ENCODE peak calls at places on chromosomes 3 and 15, in four cellular contexts. One of them, this sample, is unnamed.

GRCh38 chr3:179558742-179559364 is 3.9 kb upstream of the ACTL6A start:
- DNase-seq in progenitor cell of endocrine pancreas: peak
- DNase-seq in spleen: peak
- DNase-seq in WERI-Rb-1: peak
- DNase-seq in this sample: peak

GRCh38 chr15:23035964-23036566 is 3.3 kb downstream of the TUBGCP5 start:
- DNase-seq in WERI-Rb-1: peak
- DNase-seq in progenitor cell of endocrine pancreas: peak
- DNase-seq in spleen: no peak
- DNase-seq in this sample: peak

GRCh38 chr3:100063929-100064461 is 50.3 kb downstream of the FILIP1L start:
- DNase-seq in WERI-Rb-1: no peak
- DNase-seq in spleen: no peak
- DNase-seq in progenitor cell of endocrine pancreas: no peak
- DNase-seq in this sample: no peak

GRCh38 chr15:32844118-32844711 is 126.4 kb downstream of the GREM1 start:
- DNase-seq in progenitor cell of endocrine pancreas: no peak
- DNase-seq in WERI-Rb-1: peak
- DNase-seq in spleen: no peak
- DNase-seq in this sample: no peak

GRCh38 chr3:155018621-155019330 is 61.3 kb upstream of the MME start:
- DNase-seq in spleen: no peak
- DNase-seq in progenitor cell of endocrine pancreas: no peak
- DNase-seq in WERI-Rb-1: no peak
- DNase-seq in this sample: no peak

GRCh38 chr15:95929232-95929846 is 401.2 kb upstream of the NR2F2 start:
- DNase-seq in WERI-Rb-1: no peak
- DNase-seq in spleen: no peak
- DNase-seq in progenitor cell of endocrine pancreas: no peak
- DNase-seq in this sample: no peak

GRCh38 chr15:62894322-62895085 is 148.0 kb upstream of the TPM1 start:
- DNase-seq in spleen: no peak
- DNase-seq in progenitor cell of endocrine pancreas: no peak
- DNase-seq in WERI-Rb-1: no peak
- DNase-seq in this sample: no peak

GRCh38 chr15:51312754-51313390 is 25.5 kb downstream of the CYP19A1 start:
- DNase-seq in spleen: no peak
- DNase-seq in WERI-Rb-1: no peak
- DNase-seq in progenitor cell of endocrine pancreas: no peak
- DNase-seq in this sample: no peak

GRCh38 chr3:29889230-29889629 is 608.4 kb downstream of the RBMS3 start:
- DNase-seq in spleen: no peak
- DNase-seq in progenitor cell of endocrine pancreas: no peak
- DNase-seq in WERI-Rb-1: no peak
- DNase-seq in this sample: no peak

GRCh38 chr3:43072361-43072760 is 33.5 kb downstream of the POMGNT2 start:
- DNase-seq in spleen: no peak
- DNase-seq in progenitor cell of endocrine pancreas: no peak
- DNase-seq in WERI-Rb-1: no peak
- DNase-seq in this sample: no peak

GRCh38 chr15:96361309-96362000 is 31.0 kb downstream of the NR2F2 start:
- DNase-seq in WERI-Rb-1: no peak
- DNase-seq in spleen: no peak
- DNase-seq in progenitor cell of endocrine pancreas: no peak
- DNase-seq in this sample: no peak

GRCh38 chr3:26920579-26920978 is 298.0 kb downstream of the LRRC3B start:
- DNase-seq in progenitor cell of endocrine pancreas: no peak
- DNase-seq in spleen: no peak
- DNase-seq in WERI-Rb-1: no peak
- DNase-seq in this sample: no peak

GRCh38 chr15:89087066-89087829 is 1.0 kb upstream of the ABHD2 start:
- DNase-seq in spleen: no peak
- DNase-seq in WERI-Rb-1: no peak
- DNase-seq in progenitor cell of endocrine pancreas: no peak
- DNase-seq in this sample: no peak

GRCh38 chr3:126337980-126338651 is 19.1 kb downstream of the KLF15 start:
- DNase-seq in WERI-Rb-1: no peak
- DNase-seq in progenitor cell of endocrine pancreas: no peak
- DNase-seq in spleen: peak
- DNase-seq in this sample: no peak

GRCh38 chr3:121942116-121942786 is 48.0 kb downstream of the SLC15A2 start:
- DNase-seq in progenitor cell of endocrine pancreas: no peak
- DNase-seq in spleen: no peak
- DNase-seq in WERI-Rb-1: no peak
- DNase-seq in this sample: no peak

GRCh38 chr3:46143951-46144473 is 64.1 kb downstream of the CCR1 start:
- DNase-seq in WERI-Rb-1: no peak
- DNase-seq in progenitor cell of endocrine pancreas: no peak
- DNase-seq in spleen: no peak
- DNase-seq in this sample: no peak

GRCh38 chr3:15952543-15953175 is 154.9 kb upstream of the ANKRD28 start:
- DNase-seq in spleen: no peak
- DNase-seq in progenitor cell of endocrine pancreas: no peak
- DNase-seq in WERI-Rb-1: no peak
- DNase-seq in this sample: no peak

GRCh38 chr15:70535071-70535954 is 228.0 kb downstream of the UACA start:
- DNase-seq in WERI-Rb-1: no peak
- DNase-seq in progenitor cell of endocrine pancreas: no peak
- DNase-seq in spleen: peak
- DNase-seq in this sample: no peak

GRCh38 chr3:173902866-173903265 is 505.3 kb downstream of the NLGN1 start:
- DNase-seq in spleen: no peak
- DNase-seq in progenitor cell of endocrine pancreas: no peak
- DNase-seq in WERI-Rb-1: no peak
- DNase-seq in this sample: no peak

GRCh38 chr3:114872056-114872455 is 275.0 kb downstream of the ZBTB20 start:
- DNase-seq in WERI-Rb-1: no peak
- DNase-seq in progenitor cell of endocrine pancreas: no peak
- DNase-seq in spleen: no peak
- DNase-seq in this sample: no peak

GRCh38 chr15:99921086-99921485 is 187.8 kb upstream of the LYSMD4 start:
- DNase-seq in WERI-Rb-1: no peak
- DNase-seq in progenitor cell of endocrine pancreas: no peak
- DNase-seq in spleen: no peak
- DNase-seq in this sample: no peak

GRCh38 chr3:135878501-135878900 is 87.0 kb upstream of the PPP2R3A start:
- DNase-seq in WERI-Rb-1: no peak
- DNase-seq in spleen: no peak
- DNase-seq in progenitor cell of endocrine pancreas: no peak
- DNase-seq in this sample: no peak

GRCh38 chr3:12318758-12319621 is 30.1 kb downstream of the PPARG start:
- DNase-seq in WERI-Rb-1: no peak
- DNase-seq in progenitor cell of endocrine pancreas: no peak
- DNase-seq in spleen: no peak
- DNase-seq in this sample: no peak

GRCh38 chr3:29635888-29636287 is 355.0 kb downstream of the RBMS3 start:
- DNase-seq in WERI-Rb-1: no peak
- DNase-seq in progenitor cell of endocrine pancreas: no peak
- DNase-seq in spleen: no peak
- DNase-seq in this sample: no peak

DNA sequence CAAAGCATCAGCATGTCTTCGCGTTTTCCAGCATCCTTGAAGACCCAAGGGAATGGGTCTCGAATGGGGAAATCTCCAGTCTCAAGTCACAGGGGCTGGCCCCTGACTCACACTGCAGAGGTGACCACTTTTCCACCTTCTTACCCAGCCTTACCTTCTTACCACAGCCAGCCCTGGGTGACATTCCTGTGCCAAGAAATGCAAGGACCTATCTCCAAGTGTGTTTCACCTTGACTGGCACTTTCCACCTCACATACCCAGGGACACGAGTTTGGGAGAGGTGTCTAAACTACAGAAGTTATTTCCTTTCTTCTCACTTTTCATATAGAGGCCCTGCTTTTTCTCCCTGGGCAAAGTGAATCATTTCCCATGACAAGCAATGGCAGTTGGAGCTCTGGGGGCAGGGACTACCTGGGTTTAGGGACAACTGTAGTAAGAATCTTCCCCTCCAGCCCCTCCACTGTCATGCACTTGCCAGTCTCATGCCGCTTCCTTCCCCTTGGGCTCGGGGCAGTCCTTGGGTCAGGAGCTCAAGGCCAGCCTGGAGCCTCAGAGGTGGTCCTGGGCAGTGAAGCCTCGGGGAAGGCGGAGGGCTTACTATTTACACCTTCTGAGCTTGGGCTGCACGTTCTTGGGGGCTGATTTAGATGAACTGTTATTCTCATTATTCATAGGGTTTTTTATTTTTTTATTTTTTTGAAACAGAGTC is 16.8 kb downstream of the PAQR5 start:
- DNase-seq in spleen: no peak
- DNase-seq in WERI-Rb-1: no peak
- DNase-seq in progenitor cell of endocrine pancreas: no peak
- DNase-seq in this sample: no peak
- TF ChIP-seq CTCF in spleen: no peak
- TF ChIP-seq CTCF in WERI-Rb-1: no peak
- TF ChIP-seq CTCF in progenitor cell of endocrine pancreas: no peak
- TF ChIP-seq CTCF in this sample: no peak

DNA sequence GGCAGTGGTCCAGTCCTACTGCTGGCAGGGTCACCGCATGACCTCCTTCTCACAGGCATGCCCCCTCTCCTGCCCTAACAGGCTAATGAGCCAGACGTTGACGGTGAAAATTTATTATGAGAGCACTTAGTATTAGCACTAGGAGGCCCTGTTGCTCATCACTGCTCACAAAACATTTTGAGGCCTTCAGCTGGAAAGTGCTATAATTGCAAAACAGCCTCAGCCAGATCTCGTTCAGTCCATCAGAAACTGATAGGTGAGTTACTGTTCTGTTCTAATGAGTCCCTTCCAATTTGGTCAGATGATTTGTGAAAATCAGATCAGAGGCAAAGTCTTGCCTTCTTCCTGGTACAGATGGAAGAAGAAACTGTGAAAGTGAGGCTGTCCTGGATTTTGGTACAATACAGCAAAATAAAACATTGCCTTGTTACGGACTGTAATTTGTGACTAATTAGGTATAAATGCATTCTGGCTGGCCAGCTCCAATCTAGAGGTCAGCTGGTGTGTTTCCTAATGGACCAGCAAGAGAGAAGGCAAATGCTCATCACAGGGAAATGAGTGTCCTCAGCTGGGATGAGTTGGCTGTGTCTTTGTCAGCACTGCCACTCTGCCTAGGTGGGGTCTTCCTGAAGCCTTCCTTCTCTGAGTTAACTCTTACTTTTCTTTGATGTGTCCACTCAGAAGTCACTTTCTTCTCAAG is 316.8 kb downstream of the CHST2 start:
- DNase-seq in spleen: no peak
- DNase-seq in WERI-Rb-1: no peak
- DNase-seq in progenitor cell of endocrine pancreas: no peak
- DNase-seq in this sample: no peak
- TF ChIP-seq CTCF in spleen: no peak
- TF ChIP-seq CTCF in WERI-Rb-1: no peak
- TF ChIP-seq CTCF in progenitor cell of endocrine pancreas: no peak
- TF ChIP-seq CTCF in this sample: no peak

GRCh38 chr3:198080521-198081384 is 120.7 kb downstream of the LMLN start:
- DNase-seq in WERI-Rb-1: peak
- DNase-seq in spleen: peak
- DNase-seq in progenitor cell of endocrine pancreas: peak
- DNase-seq in this sample: peak
- TF ChIP-seq CTCF in WERI-Rb-1: peak
- TF ChIP-seq CTCF in spleen: peak
- TF ChIP-seq CTCF in progenitor cell of endocrine pancreas: peak
- TF ChIP-seq CTCF in this sample: peak

GRCh38 chr3:142929109-142929508 is 34.4 kb downstream of the PAQR9 start:
- DNase-seq in WERI-Rb-1: peak
- DNase-seq in progenitor cell of endocrine pancreas: no peak
- DNase-seq in spleen: no peak
- DNase-seq in this sample: peak
- TF ChIP-seq CTCF in WERI-Rb-1: peak
- TF ChIP-seq CTCF in progenitor cell of endocrine pancreas: peak
- TF ChIP-seq CTCF in spleen: no peak
- TF ChIP-seq CTCF in this sample: peak

GRCh38 chr3:185984203-185984602 is 46.4 kb upstream of the TRA2B start:
- DNase-seq in spleen: no peak
- DNase-seq in WERI-Rb-1: no peak
- DNase-seq in progenitor cell of endocrine pancreas: no peak
- DNase-seq in this sample: no peak

GRCh38 chr3:185986201-185986600 is 48.4 kb upstream of the TRA2B start:
- DNase-seq in WERI-Rb-1: no peak
- DNase-seq in progenitor cell of endocrine pancreas: no peak
- DNase-seq in spleen: no peak
- DNase-seq in this sample: no peak

GRCh38 chr3:185982632-185983031 is 44.8 kb upstream of the TRA2B start:
- DNase-seq in WERI-Rb-1: no peak
- DNase-seq in progenitor cell of endocrine pancreas: no peak
- DNase-seq in spleen: no peak
- DNase-seq in this sample: no peak

GRCh38 chr3:185981621-185982020 is 43.8 kb upstream of the TRA2B start:
- DNase-seq in progenitor cell of endocrine pancreas: no peak
- DNase-seq in WERI-Rb-1: no peak
- DNase-seq in spleen: no peak
- DNase-seq in this sample: no peak

GRCh38 chr3:185983495-185984141 is 45.8 kb upstream of the TRA2B start:
- DNase-seq in spleen: peak
- DNase-seq in WERI-Rb-1: peak
- DNase-seq in progenitor cell of endocrine pancreas: peak
- DNase-seq in this sample: peak
- TF ChIP-seq CTCF in spleen: peak
- TF ChIP-seq CTCF in WERI-Rb-1: peak
- TF ChIP-seq CTCF in progenitor cell of endocrine pancreas: peak
- TF ChIP-seq CTCF in this sample: peak

DNA sequence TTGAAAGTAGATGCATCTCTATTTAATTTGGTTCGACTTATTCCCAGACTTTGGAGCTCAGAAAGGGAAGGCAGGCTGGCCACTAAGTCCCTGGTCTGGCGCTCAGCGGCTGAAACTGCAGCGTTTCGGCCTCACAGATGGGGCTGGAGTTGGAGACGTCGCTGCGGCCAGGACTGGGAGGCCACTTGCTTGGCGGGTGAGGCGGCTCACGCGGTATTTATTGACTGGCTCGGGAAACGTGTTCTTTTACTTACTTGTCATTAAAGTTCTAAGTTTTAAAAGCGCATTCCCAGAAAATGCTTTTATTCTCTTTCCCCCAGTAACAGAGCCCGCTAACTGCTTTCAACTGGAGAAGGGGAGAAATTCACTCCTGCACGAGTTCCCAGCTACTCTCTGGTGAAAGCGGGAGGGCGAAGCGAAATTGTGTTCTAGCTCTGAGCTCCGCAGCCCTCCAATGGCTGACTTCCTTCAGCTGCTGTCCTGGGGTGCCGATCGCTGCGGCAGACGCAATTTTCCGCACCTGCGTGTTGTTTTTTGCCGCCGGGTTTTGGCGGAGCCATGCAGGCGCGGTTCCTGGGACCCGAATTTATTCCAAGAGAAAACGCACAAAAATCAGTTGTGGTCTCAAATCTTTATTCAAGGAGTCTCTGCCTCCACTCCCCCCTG is 13.9 kb downstream of the ZIC1 start:
- DNase-seq in WERI-Rb-1: peak
- DNase-seq in spleen: no peak
- DNase-seq in progenitor cell of endocrine pancreas: no peak
- DNase-seq in this sample: peak
- TF ChIP-seq CTCF in WERI-Rb-1: no peak
- TF ChIP-seq CTCF in spleen: no peak
- TF ChIP-seq CTCF in progenitor cell of endocrine pancreas: no peak
- TF ChIP-seq CTCF in this sample: no peak

This sample was measured in endothelial cell.